ENCODE peak calls at places on chromosome 1, in eight cellular contexts. M is HuH-7.5; J is stimulated activated CD8-positive, alpha-beta memory T cell treated with anti-CD3 and anti-CD28 coated beads, Interleukin-12 subunit alpha, Interleukin-12 subunit beta, amount 100 ng/mL, for 4 hours; R is cardiac muscle cell; U is HT-29; C is substantia nigra; Z is brain pericyte; T is activated T-cell treated with anti-CD3 and anti-CD28 coated beads, Interleukin-2, amount 50 U/mL, for 72 hours. V is an unnamed sample.

GRCh38 chr1:58784758-58785423 is 1.0 kb upstream of the JUN start:
- DNase-seq in M (peak), J (peak), R (peak), U (peak), C (peak), Z (no peak), T (peak), V (no peak)

GRCh38 chr1:27564710-27565649 is 39.0 kb downstream of the AHDC1 start:
- DNase-seq in M (no peak), J (no peak), R (no peak), U (no peak), C (peak), Z (no peak), T (no peak), V (no peak)

GRCh38 chr1:164759945-164760584 is 201.1 kb downstream of the PBX1 start:
- DNase-seq in M (no peak), J (no peak), R (no peak), U (no peak), C (no peak), Z (no peak), T (no peak), V (no peak)

GRCh38 chr1:90964444-90965035 is 57.3 kb downstream of the ZNF644 start:
- DNase-seq in M (no peak), J (no peak), R (peak), U (peak), C (peak), Z (no peak), T (no peak), V (no peak)

GRCh38 chr1:227043755-227044154 is 103.7 kb downstream of the COQ8A start:
- DNase-seq in M (no peak), J (no peak), R (peak), U (no peak), C (no peak), Z (no peak), T (no peak), V (no peak)

GRCh38 chr1:99292946-99293345 is 28.7 kb downstream of the PLPPR4 start:
- DNase-seq in M (no peak), J (no peak), R (no peak), U (no peak), C (no peak), Z (no peak), T (no peak), V (no peak)

GRCh38 chr1:23389846-23390321 is 20.2 kb upstream of the ZNF436 start:
- DNase-seq in M (no peak), J (no peak), R (no peak), U (no peak), C (no peak), Z (no peak), T (no peak), V (no peak)

GRCh38 chr1:28909198-28909597 is 5.2 kb upstream of the EPB41 start:
- DNase-seq in M (no peak), J (no peak), R (no peak), U (no peak), C (no peak), Z (no peak), T (no peak), V (no peak)

GRCh38 chr1:64090436-64090835 is 113.0 kb upstream of the UBE2U start:
- DNase-seq in M (no peak), J (no peak), R (no peak), U (no peak), C (no peak), Z (no peak), T (no peak), V (no peak)

GRCh38 chr1:11500881-11501280 is 21.9 kb downstream of the DISP3 start:
- DNase-seq in M (no peak), J (no peak), R (no peak), U (no peak), C (no peak), Z (no peak), T (no peak), V (no peak)

GRCh38 chr1:185537601-185538000 is 196.6 kb upstream of the HMCN1 start:
- DNase-seq in M (no peak), J (no peak), R (no peak), U (no peak), C (no peak), Z (no peak), T (no peak), V (no peak)

GRCh38 chr1:201309420-201309819 is 26.1 kb downstream of the PKP1 start:
- DNase-seq in M (peak), J (no peak), R (peak), U (peak), C (peak), Z (no peak), T (no peak), V (no peak)

GRCh38 chr1:41582004-41582325 is 97.5 kb upstream of the EDN2 start:
- DNase-seq in M (no peak), J (no peak), R (no peak), U (no peak), C (no peak), Z (no peak), T (no peak), V (no peak)

GRCh38 chr1:35915693-35916092 is 15.2 kb upstream of the AGO3 start:
- DNase-seq in M (no peak), J (no peak), R (peak), U (no peak), C (no peak), Z (no peak), T (no peak), V (peak)

GRCh38 chr1:78165816-78166215 is 120.0 kb downstream of the GIPC2 start:
- DNase-seq in M (no peak), J (no peak), R (no peak), U (no peak), C (no peak), Z (no peak), T (no peak), V (no peak)

V was measured in SK-N-MC.